ENCODE peak calls at places on chromosomes 5 and 9, in eight cellular contexts. One of them, this sample, is unnamed.

GRCh38 chr5:124061663-124062062 is 549.7 kb downstream of the CSNK1G3 start:
- DNase-seq in AG09309: no peak
- DNase-seq in Peyer's patch: no peak
- DNase-seq in kidney epithelial cell: no peak
- DNase-seq in choroid plexus epithelial cell: peak; percentile 88
- DNase-seq in gastrocnemius medialis: no peak
- DNase-seq in Panc1: no peak
- DNase-seq in PC-3: peak; percentile 53
- DNase-seq in this sample: peak; percentile 81

GRCh38 chr9:444528-444927 is 229.9 kb downstream of the DOCK8 start:
- DNase-seq in AG09309: no peak
- DNase-seq in Peyer's patch: no peak
- DNase-seq in kidney epithelial cell: no peak
- DNase-seq in choroid plexus epithelial cell: no peak
- DNase-seq in gastrocnemius medialis: no peak
- DNase-seq in Panc1: no peak
- DNase-seq in PC-3: no peak
- DNase-seq in this sample: no peak

GRCh38 chr5:135124128-135124527 is 90.1 kb upstream of the PITX1 start:
- DNase-seq in AG09309: no peak
- DNase-seq in Peyer's patch: no peak
- DNase-seq in kidney epithelial cell: no peak
- DNase-seq in choroid plexus epithelial cell: no peak
- DNase-seq in gastrocnemius medialis: no peak
- DNase-seq in Panc1: no peak
- DNase-seq in PC-3: no peak
- DNase-seq in this sample: no peak

GRCh38 chr9:2241875-2242741 is 227.0 kb downstream of the SMARCA2 start:
- DNase-seq in AG09309: peak; percentile 64
- DNase-seq in Peyer's patch: peak; percentile 61
- DNase-seq in kidney epithelial cell: no peak
- DNase-seq in choroid plexus epithelial cell: peak; percentile 96
- DNase-seq in gastrocnemius medialis: peak; percentile 47
- DNase-seq in Panc1: no peak
- DNase-seq in PC-3: peak; percentile 71
- DNase-seq in this sample: peak; percentile 90

GRCh38 chr5:139908749-139909148 is 113.1 kb downstream of the PSD2 start:
- DNase-seq in AG09309: peak; percentile 2
- DNase-seq in Peyer's patch: no peak
- DNase-seq in kidney epithelial cell: no peak
- DNase-seq in choroid plexus epithelial cell: peak; percentile 49
- DNase-seq in gastrocnemius medialis: no peak
- DNase-seq in Panc1: no peak
- DNase-seq in PC-3: no peak
- DNase-seq in this sample: peak; percentile 65

GRCh38 chr9:133238851-133239532 is 29.9 kb upstream of the OBP2B start:
- DNase-seq in AG09309: no peak
- DNase-seq in Peyer's patch: peak; percentile 44
- DNase-seq in kidney epithelial cell: no peak
- DNase-seq in choroid plexus epithelial cell: peak; percentile 58
- DNase-seq in gastrocnemius medialis: no peak
- DNase-seq in Panc1: peak; percentile 35
- DNase-seq in PC-3: peak; percentile 37
- DNase-seq in this sample: peak; percentile 53

GRCh38 chr9:138073408-138073807 is 195.8 kb downstream of the CACNA1B start:
- DNase-seq in AG09309: no peak
- DNase-seq in Peyer's patch: peak; percentile 7
- DNase-seq in kidney epithelial cell: no peak
- DNase-seq in choroid plexus epithelial cell: no peak
- DNase-seq in gastrocnemius medialis: no peak
- DNase-seq in Panc1: no peak
- DNase-seq in PC-3: no peak
- DNase-seq in this sample: no peak

GRCh38 chr9:2338770-2339169 is 282.8 kb upstream of the VLDLR start:
- DNase-seq in AG09309: no peak
- DNase-seq in Peyer's patch: no peak
- DNase-seq in kidney epithelial cell: peak; percentile 7
- DNase-seq in choroid plexus epithelial cell: no peak
- DNase-seq in gastrocnemius medialis: no peak
- DNase-seq in Panc1: no peak
- DNase-seq in PC-3: peak; percentile 14
- DNase-seq in this sample: no peak

GRCh38 chr5:163893301-163893700 is 387.9 kb downstream of the MAT2B start:
- DNase-seq in AG09309: no peak
- DNase-seq in Peyer's patch: no peak
- DNase-seq in kidney epithelial cell: no peak
- DNase-seq in choroid plexus epithelial cell: peak; percentile 70
- DNase-seq in gastrocnemius medialis: no peak
- DNase-seq in Panc1: no peak
- DNase-seq in PC-3: peak; percentile 12
- DNase-seq in this sample: peak; percentile 87

GRCh38 chr5:150809363-150809762 is 30.8 kb downstream of the SMIM3 start:
- DNase-seq in AG09309: no peak
- DNase-seq in Peyer's patch: no peak
- DNase-seq in kidney epithelial cell: no peak
- DNase-seq in choroid plexus epithelial cell: no peak
- DNase-seq in gastrocnemius medialis: no peak
- DNase-seq in Panc1: no peak
- DNase-seq in PC-3: no peak
- DNase-seq in this sample: no peak

GRCh38 chr5:136001531-136001930 is 27.3 kb upstream of the TGFBI start:
- DNase-seq in AG09309: peak; percentile 87
- DNase-seq in Peyer's patch: no peak
- DNase-seq in kidney epithelial cell: no peak
- DNase-seq in choroid plexus epithelial cell: peak; percentile 86
- DNase-seq in gastrocnemius medialis: no peak
- DNase-seq in Panc1: no peak
- DNase-seq in PC-3: no peak
- DNase-seq in this sample: peak; percentile 93

GRCh38 chr5:83471405-83472212 is at the start of gene VCAN:
- DNase-seq in AG09309: peak; percentile 56
- DNase-seq in Peyer's patch: no peak
- DNase-seq in kidney epithelial cell: peak; percentile 70
- DNase-seq in choroid plexus epithelial cell: peak; percentile 86
- DNase-seq in gastrocnemius medialis: peak; percentile 28
- DNase-seq in Panc1: no peak
- DNase-seq in PC-3: peak; percentile 51
- DNase-seq in this sample: peak; percentile 86

GRCh38 chr5:32024751-32025150 is 149.4 kb downstream of the GOLPH3 start:
- DNase-seq in AG09309: no peak
- DNase-seq in Peyer's patch: no peak
- DNase-seq in kidney epithelial cell: no peak
- DNase-seq in choroid plexus epithelial cell: no peak
- DNase-seq in gastrocnemius medialis: no peak
- DNase-seq in Panc1: no peak
- DNase-seq in PC-3: no peak
- DNase-seq in this sample: no peak

GRCh38 chr5:55037816-55038379 is 13.8 kb downstream of the GZMK start:
- DNase-seq in AG09309: no peak
- DNase-seq in Peyer's patch: no peak
- DNase-seq in kidney epithelial cell: no peak
- DNase-seq in choroid plexus epithelial cell: no peak
- DNase-seq in gastrocnemius medialis: no peak
- DNase-seq in Panc1: no peak
- DNase-seq in PC-3: no peak
- DNase-seq in this sample: peak; percentile 7

GRCh38 chr9:125679597-125680189 is 27.3 kb downstream of the MAPKAP1 start:
- DNase-seq in AG09309: no peak
- DNase-seq in Peyer's patch: no peak
- DNase-seq in kidney epithelial cell: no peak
- DNase-seq in choroid plexus epithelial cell: no peak
- DNase-seq in gastrocnemius medialis: no peak
- DNase-seq in Panc1: no peak
- DNase-seq in PC-3: no peak
- DNase-seq in this sample: no peak

GRCh38 chr5:133830911-133831310 is 137.5 kb downstream of the C5orf15 start:
- DNase-seq in AG09309: no peak
- DNase-seq in Peyer's patch: no peak
- DNase-seq in kidney epithelial cell: no peak
- DNase-seq in choroid plexus epithelial cell: no peak
- DNase-seq in gastrocnemius medialis: no peak
- DNase-seq in Panc1: no peak
- DNase-seq in PC-3: no peak
- DNase-seq in this sample: no peak

GRCh38 chr9:78884611-78885150 is 587.8 kb downstream of the PSAT1 start:
- DNase-seq in AG09309: no peak
- DNase-seq in Peyer's patch: no peak
- DNase-seq in kidney epithelial cell: no peak
- DNase-seq in choroid plexus epithelial cell: no peak
- DNase-seq in gastrocnemius medialis: no peak
- DNase-seq in Panc1: no peak
- DNase-seq in PC-3: no peak
- DNase-seq in this sample: no peak

GRCh38 chr5:164614707-164615106 is 1109.3 kb downstream of the MAT2B start:
- DNase-seq in AG09309: no peak
- DNase-seq in Peyer's patch: no peak
- DNase-seq in kidney epithelial cell: no peak
- DNase-seq in choroid plexus epithelial cell: no peak
- DNase-seq in gastrocnemius medialis: no peak
- DNase-seq in Panc1: no peak
- DNase-seq in PC-3: no peak
- DNase-seq in this sample: no peak

GRCh38 chr9:98182889-98183599 is 9.4 kb downstream of the CORO2A start:
- DNase-seq in AG09309: no peak
- DNase-seq in Peyer's patch: no peak
- DNase-seq in kidney epithelial cell: no peak
- DNase-seq in choroid plexus epithelial cell: no peak
- DNase-seq in gastrocnemius medialis: no peak
- DNase-seq in Panc1: no peak
- DNase-seq in PC-3: no peak
- DNase-seq in this sample: no peak

GRCh38 chr9:98184326-98184725 is 8.1 kb downstream of the CORO2A start:
- DNase-seq in AG09309: no peak
- DNase-seq in Peyer's patch: no peak
- DNase-seq in kidney epithelial cell: no peak
- DNase-seq in choroid plexus epithelial cell: no peak
- DNase-seq in gastrocnemius medialis: no peak
- DNase-seq in Panc1: no peak
- DNase-seq in PC-3: no peak
- DNase-seq in this sample: no peak

GRCh38 chr9:98180996-98181395 is 11.4 kb downstream of the CORO2A start:
- DNase-seq in AG09309: no peak
- DNase-seq in Peyer's patch: no peak
- DNase-seq in kidney epithelial cell: no peak
- DNase-seq in choroid plexus epithelial cell: no peak
- DNase-seq in gastrocnemius medialis: no peak
- DNase-seq in Panc1: no peak
- DNase-seq in PC-3: no peak
- DNase-seq in this sample: no peak

GRCh38 chr9:98181746-98182068 is 10.7 kb downstream of the CORO2A start:
- DNase-seq in AG09309: no peak
- DNase-seq in Peyer's patch: no peak
- DNase-seq in kidney epithelial cell: no peak
- DNase-seq in choroid plexus epithelial cell: no peak
- DNase-seq in gastrocnemius medialis: no peak
- DNase-seq in Panc1: no peak
- DNase-seq in PC-3: no peak
- DNase-seq in this sample: no peak

GRCh38 chr9:98182069-98182820 is 10.2 kb downstream of the CORO2A start:
- DNase-seq in AG09309: no peak
- DNase-seq in Peyer's patch: no peak
- DNase-seq in kidney epithelial cell: no peak
- DNase-seq in choroid plexus epithelial cell: no peak
- DNase-seq in gastrocnemius medialis: no peak
- DNase-seq in Panc1: no peak
- DNase-seq in PC-3: no peak
- DNase-seq in this sample: no peak
- TF ChIP-seq CTCF in AG09309: no peak
- TF ChIP-seq CTCF in Peyer's patch: no peak
- TF ChIP-seq CTCF in kidney epithelial cell: no peak
- TF ChIP-seq CTCF in choroid plexus epithelial cell: no peak
- TF ChIP-seq CTCF in gastrocnemius medialis: no peak
- TF ChIP-seq CTCF in Panc1: no peak
- TF ChIP-seq CTCF in PC-3: no peak
- TF ChIP-seq CTCF in this sample: no peak

GRCh38 chr5:142399899-142400298 is 75.1 kb upstream of the SPRY4 start:
- DNase-seq in AG09309: no peak
- DNase-seq in Peyer's patch: no peak
- DNase-seq in kidney epithelial cell: no peak
- DNase-seq in choroid plexus epithelial cell: no peak
- DNase-seq in gastrocnemius medialis: no peak
- DNase-seq in Panc1: no peak
- DNase-seq in PC-3: peak; percentile 6
- DNase-seq in this sample: peak; percentile 17

GRCh38 chr5:142396436-142396835 is 71.6 kb upstream of the SPRY4 start:
- DNase-seq in AG09309: no peak
- DNase-seq in Peyer's patch: no peak
- DNase-seq in kidney epithelial cell: no peak
- DNase-seq in choroid plexus epithelial cell: no peak
- DNase-seq in gastrocnemius medialis: no peak
- DNase-seq in Panc1: no peak
- DNase-seq in PC-3: no peak
- DNase-seq in this sample: no peak

GRCh38 chr5:142397178-142397577 is 72.4 kb upstream of the SPRY4 start:
- DNase-seq in AG09309: no peak
- DNase-seq in Peyer's patch: no peak
- DNase-seq in kidney epithelial cell: no peak
- DNase-seq in choroid plexus epithelial cell: no peak
- DNase-seq in gastrocnemius medialis: no peak
- DNase-seq in Panc1: no peak
- DNase-seq in PC-3: no peak
- DNase-seq in this sample: no peak

GRCh38 chr5:142395334-142395733 is 70.5 kb upstream of the SPRY4 start:
- DNase-seq in AG09309: no peak
- DNase-seq in Peyer's patch: no peak
- DNase-seq in kidney epithelial cell: no peak
- DNase-seq in choroid plexus epithelial cell: no peak
- DNase-seq in gastrocnemius medialis: no peak
- DNase-seq in Panc1: no peak
- DNase-seq in PC-3: no peak
- DNase-seq in this sample: no peak

GRCh38 chr5:142398719-142399034 is 73.9 kb upstream of the SPRY4 start:
- DNase-seq in AG09309: no peak
- DNase-seq in Peyer's patch: no peak
- DNase-seq in kidney epithelial cell: no peak
- DNase-seq in choroid plexus epithelial cell: no peak
- DNase-seq in gastrocnemius medialis: no peak
- DNase-seq in Panc1: no peak
- DNase-seq in PC-3: no peak
- DNase-seq in this sample: no peak
- H3K4me3 ChIP-seq in AG09309: no peak overlapping the region
- H3K4me3 ChIP-seq in Peyer's patch: no peak overlapping the region
- H3K4me3 ChIP-seq in kidney epithelial cell: no peak overlapping the region
- H3K4me3 ChIP-seq in choroid plexus epithelial cell: no peak overlapping the region
- H3K4me3 ChIP-seq in gastrocnemius medialis: no peak overlapping the region
- H3K4me3 ChIP-seq in Panc1: no peak overlapping the region
- H3K4me3 ChIP-seq in PC-3: no peak overlapping the region
- H3K4me3 ChIP-seq in this sample: no peak overlapping the region

GRCh38 chr9:130939405-130939941 is 426 bp upstream of the FIBCD1 start:
- DNase-seq in AG09309: no peak
- DNase-seq in Peyer's patch: no peak
- DNase-seq in kidney epithelial cell: no peak
- DNase-seq in choroid plexus epithelial cell: no peak
- DNase-seq in gastrocnemius medialis: no peak
- DNase-seq in Panc1: no peak
- DNase-seq in PC-3: peak; percentile 17
- DNase-seq in this sample: no peak
- TF ChIP-seq CTCF in AG09309: no peak
- TF ChIP-seq CTCF in Peyer's patch: no peak
- TF ChIP-seq CTCF in kidney epithelial cell: no peak
- TF ChIP-seq CTCF in choroid plexus epithelial cell: no peak
- TF ChIP-seq CTCF in gastrocnemius medialis: no peak
- TF ChIP-seq CTCF in Panc1: peak; percentile 50
- TF ChIP-seq CTCF in PC-3: no peak
- TF ChIP-seq CTCF in this sample: no peak

GRCh38 chr5:119267958-119268386 is 87.8 kb upstream of the TNFAIP8 start:
- DNase-seq in AG09309: peak; percentile 67
- DNase-seq in Peyer's patch: peak; percentile 88
- DNase-seq in kidney epithelial cell: peak; percentile 97
- DNase-seq in choroid plexus epithelial cell: peak; percentile 97
- DNase-seq in gastrocnemius medialis: peak; percentile 80
- DNase-seq in Panc1: peak; percentile 84
- DNase-seq in PC-3: peak; percentile 90
- DNase-seq in this sample: peak; percentile 95
- H3K4me3 ChIP-seq in AG09309: peak overlapping the region; percentile 74
- H3K4me3 ChIP-seq in Peyer's patch: peak overlapping the region; percentile 80
- H3K4me3 ChIP-seq in kidney epithelial cell: peak overlapping the region; percentile 83
- H3K4me3 ChIP-seq in choroid plexus epithelial cell: peak overlapping the region; percentile 84
- H3K4me3 ChIP-seq in gastrocnemius medialis: peak overlapping the region; percentile 83
- H3K4me3 ChIP-seq in Panc1: peak overlapping the region; percentile 73
- H3K4me3 ChIP-seq in PC-3: peak overlapping the region; percentile 93
- H3K4me3 ChIP-seq in this sample: peak overlapping the region; percentile 97